ENCODE peak calls at places on chromosomes 2 and 18, in ten cellular contexts. O is RWPE1, Y is endothelial cell, A is IMR-90, B is AG09319, I is lower leg skin, Z is A549, V is stomach, D is fibroblast of lung, N is Calu3. C is an unnamed sample.

GRCh38 chr2:112646791-112647720 is 1.3 kb downstream of the SLC20A1 start:
- DNase-seq in O (no peak), Y (no peak), A (no peak), B (no peak), I (no peak), Z (peak; percentile 32), V (no peak), D (no peak), N (no peak), C (no peak)

GRCh38 chr18:46433121-46433826 is 223.7 kb downstream of the LOXHD1 start:
- DNase-seq in O (no peak), Y (peak; percentile 22), A (no peak), B (no peak), I (no peak), Z (no peak), V (no peak), D (no peak), N (no peak), C (no peak)

GRCh38 chr2:168730391-168730790 is 72.0 kb upstream of the NOSTRIN start:
- DNase-seq in O (no peak), Y (no peak), A (peak; percentile 11), B (no peak), I (no peak), Z (no peak), V (no peak), D (peak; percentile 4), N (no peak), C (no peak)

GRCh38 chr2:10014418-10015190 is 28.7 kb upstream of the KLF11 start:
- DNase-seq in O (peak; percentile 24), Y (no peak), A (no peak), B (no peak), I (no peak), Z (no peak), V (no peak), D (no peak), N (no peak), C (no peak)

GRCh38 chr2:30756051-30756719 is 51.1 kb downstream of the CAPN13 start:
- DNase-seq in O (peak; percentile 26), Y (no peak), A (no peak), B (no peak), I (no peak), Z (no peak), V (no peak), D (peak; percentile 0), N (peak; percentile 62), C (no peak)

GRCh38 chr2:215594766-215595165 is 158.9 kb upstream of the FN1 start:
- DNase-seq in O (no peak), Y (no peak), A (peak; percentile 79), B (no peak), I (no peak), Z (no peak), V (no peak), D (no peak), N (no peak), C (no peak)

GRCh38 chr2:78330181-78330580 is 695.3 kb upstream of the REG3G start:
- DNase-seq in O (no peak), Y (no peak), A (no peak), B (no peak), I (no peak), Z (no peak), V (no peak), D (no peak), N (no peak), C (no peak)

GRCh38 chr2:71226965-71227560 is at the start of gene PAIP2B:
- DNase-seq in O (peak; percentile 98), Y (peak; percentile 94), A (peak; percentile 97), B (peak; percentile 96), I (peak; percentile 99), Z (peak; percentile 100), V (peak; percentile 99), D (peak; percentile 98), N (peak; percentile 98), C (peak; percentile 96)

GRCh38 chr18:72235422-72235821 is 308.7 kb downstream of the CBLN2 start:
- DNase-seq in O (no peak), Y (no peak), A (no peak), B (no peak), I (no peak), Z (peak; percentile 15), V (no peak), D (no peak), N (no peak), C (no peak)

GRCh38 chr2:229342376-229342775 is 71.3 kb upstream of the PID1 start:
- DNase-seq in O (peak; percentile 40), Y (peak; percentile 70), A (no peak), B (no peak), I (no peak), Z (peak; percentile 63), V (peak; percentile 40), D (peak; percentile 35), N (peak; percentile 85), C (no peak)

GRCh38 chr2:28163627-28164279 is 228.9 kb upstream of the FOSL2 start:
- DNase-seq in O (no peak), Y (no peak), A (no peak), B (no peak), I (no peak), Z (no peak), V (no peak), D (no peak), N (no peak), C (no peak)

GRCh38 chr18:45335644-45336043 is 279.6 kb upstream of the SLC14A2 start:
- DNase-seq in O (peak; percentile 64), Y (no peak), A (no peak), B (no peak), I (no peak), Z (no peak), V (no peak), D (no peak), N (peak; percentile 17), C (no peak)

GRCh38 chr2:233448220-233448559 is 93.9 kb downstream of the DGKD start:
- DNase-seq in O (no peak), Y (peak; percentile 41), A (no peak), B (no peak), I (no peak), Z (peak; percentile 68), V (no peak), D (no peak), N (peak; percentile 38), C (no peak)
- TF ChIP-seq CTCF in O (no peak), Y (no peak), A (peak; percentile 18), B (peak; percentile 4), I (no peak), Z (peak; percentile 31), V (no peak), D (no peak), N (peak; percentile 38), C (no peak)

DNA sequence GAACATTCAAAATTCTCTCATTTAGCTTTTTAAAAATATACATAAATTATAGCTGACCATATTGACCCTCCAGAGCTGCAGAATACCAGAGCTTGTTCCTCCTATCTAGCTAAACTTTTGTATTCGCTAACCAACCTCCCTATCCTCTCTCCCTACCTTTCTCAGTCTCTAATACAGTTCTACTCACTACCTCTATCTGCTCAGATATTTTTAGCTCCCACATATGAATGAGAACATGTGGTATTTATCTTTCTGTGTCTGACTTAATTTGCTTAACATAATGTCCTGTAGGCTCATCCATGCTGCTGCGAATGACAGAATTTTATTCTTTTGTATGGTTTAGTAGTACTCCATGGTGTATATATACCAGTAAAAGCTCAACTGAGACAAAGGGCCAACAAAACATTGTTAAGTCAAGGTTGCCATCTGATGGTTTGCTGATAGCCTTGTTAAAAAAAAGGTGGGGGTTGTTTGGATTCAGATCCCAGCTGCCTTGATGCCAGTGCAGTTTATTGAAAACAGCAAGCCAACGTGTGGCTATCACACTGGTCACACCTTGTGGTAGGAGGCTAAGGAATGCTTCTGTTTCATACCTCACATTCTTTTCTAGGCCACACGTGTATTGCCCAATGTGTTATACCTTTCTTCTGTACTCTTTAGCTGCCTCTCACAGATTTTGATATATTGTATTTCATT is 101.5 kb downstream of the VWA3B start:
- DNase-seq in O (peak; percentile 83), Y (no peak), A (no peak), B (no peak), I (no peak), Z (no peak), V (no peak), D (peak; percentile 9), N (peak; percentile 39), C (no peak)
- TF ChIP-seq CTCF in O (no peak), Y (no peak), A (no peak), B (no peak), I (no peak), Z (no peak), V (no peak), D (no peak), N (no peak), C (no peak)

GRCh38 chr2:27085670-27086089 is 892 bp upstream of the KHK start:
- DNase-seq in O (peak; percentile 45), Y (peak; percentile 51), A (peak; percentile 45), B (peak; percentile 42), I (peak; percentile 69), Z (peak; percentile 85), V (peak; percentile 73), D (peak; percentile 72), N (peak; percentile 61), C (peak; percentile 32)

GRCh38 chr2:27086090-27086721 is 366 bp upstream of the KHK start:
- DNase-seq in O (peak; percentile 97), Y (peak; percentile 100), A (peak; percentile 86), B (peak; percentile 75), I (peak; percentile 93), Z (peak; percentile 95), V (peak; percentile 97), D (peak; percentile 88), N (peak; percentile 98), C (peak; percentile 91)

GRCh38 chr2:27083410-27084296 is 2.9 kb upstream of the KHK start:
- DNase-seq in O (peak; percentile 42), Y (no peak), A (no peak), B (no peak), I (no peak), Z (no peak), V (no peak), D (no peak), N (no peak), C (no peak)

GRCh38 chr2:27084297-27085061 is 2.1 kb upstream of the KHK start:
- DNase-seq in O (no peak), Y (no peak), A (no peak), B (no peak), I (no peak), Z (no peak), V (no peak), D (no peak), N (no peak), C (no peak)

DNA sequence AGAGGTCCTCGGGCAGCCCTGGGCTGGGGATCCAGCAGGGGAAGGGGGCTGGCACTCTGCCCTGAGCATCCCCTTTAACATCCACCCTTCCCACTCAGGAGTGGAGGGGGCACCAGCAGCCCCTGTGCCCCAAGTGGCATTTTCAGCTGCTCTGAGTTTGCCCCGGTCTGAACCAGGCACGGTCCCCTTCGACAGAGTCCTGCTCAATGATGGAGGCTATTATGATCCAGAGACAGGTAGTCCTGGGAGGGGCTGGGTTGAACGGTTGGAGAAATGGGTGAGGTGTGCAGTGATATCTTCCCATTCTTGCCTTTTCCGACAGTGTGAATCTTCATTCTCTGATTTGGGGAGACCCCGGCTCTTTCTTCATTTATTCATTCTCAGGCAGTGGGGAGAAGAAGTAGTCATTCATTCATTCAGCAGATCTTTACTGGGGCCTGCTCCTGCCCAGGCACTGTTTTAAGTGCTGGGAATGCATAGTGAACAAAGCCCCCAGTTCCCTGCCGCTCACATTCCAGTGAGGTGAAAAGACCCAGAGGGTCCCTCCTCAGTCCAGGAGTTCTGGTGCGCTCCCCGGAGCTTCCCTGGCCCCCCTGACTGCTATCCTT is 1.4 kb upstream of the KHK start:
- DNase-seq in O (no peak), Y (no peak), A (no peak), B (no peak), I (no peak), Z (no peak), V (no peak), D (no peak), N (no peak), C (no peak)
- TF ChIP-seq CTCF in O (no peak), Y (no peak), A (no peak), B (no peak), I (no peak), Z (no peak), V (no peak), D (no peak), N (no peak), C (no peak)

GRCh38 chr2:6352906-6353515 is 512.7 kb downstream of the CMPK2 start:
- DNase-seq in O (peak; percentile 13), Y (peak; percentile 73), A (peak; percentile 58), B (no peak), I (no peak), Z (peak; percentile 43), V (peak; percentile 71), D (peak; percentile 50), N (peak; percentile 77), C (no peak)
- TF ChIP-seq CTCF in O (peak; percentile 32), Y (peak; percentile 52), A (peak; percentile 80), B (peak; percentile 63), I (no peak), Z (peak; percentile 12), V (no peak), D (peak; percentile 55), N (peak; percentile 51), C (no peak)